ENCODE peak calls at places on chromosomes 7 and 10, in four cellular contexts. M is mucosa of descending colon, N is ovary, F is hepatocyte. U is an unnamed sample.

GRCh38 chr10:120387326-120387725 is 69.7 kb upstream of the PLPP4 start:
- DNase-seq in M (no peak), N (no peak), F (no peak), U (no peak)

GRCh38 chr7:157824011-157824818 is 487.4 kb downstream of the DNAJB6 start:
- DNase-seq in M (no peak), N (no peak), F (no peak), U (peak; percentile 36)

GRCh38 chr10:109932391-109932790 is 9.1 kb upstream of the XPNPEP1 start:
- DNase-seq in M (no peak), N (no peak), F (no peak), U (no peak)

GRCh38 chr10:110420401-110421193 is 77.1 kb upstream of the DUSP5 start:
- DNase-seq in M (peak; percentile 58), N (no peak), F (no peak), U (no peak)

GRCh38 chr7:38975944-38976392 is 1.7 kb upstream of the POU6F2 start:
- DNase-seq in M (no peak), N (peak; percentile 31), F (peak; percentile 23), U (peak; percentile 69)

GRCh38 chr7:99504281-99504602 is 220 bp upstream of the ZKSCAN5 start:
- DNase-seq in M (no peak), N (no peak), F (no peak), U (no peak)

GRCh38 chr7:18663321-18663720 is 167.8 kb downstream of the HDAC9 start:
- DNase-seq in M (no peak), N (no peak), F (no peak), U (no peak)

GRCh38 chr7:76515999-76516443 is 5.7 kb downstream of the UPK3B start:
- DNase-seq in M (peak; percentile 66), N (no peak), F (no peak), U (peak; percentile 89)

GRCh38 chr7:119197172-119197871 is 972.8 kb downstream of the ANKRD7 start:
- DNase-seq in M (no peak), N (no peak), F (no peak), U (no peak)

GRCh38 chr10:43751646-43752045 is 103.0 kb upstream of the ZNF32 start:
- DNase-seq in M (no peak), N (no peak), F (no peak), U (no peak)

GRCh38 chr7:118420888-118421287 is 196.4 kb downstream of the ANKRD7 start:
- DNase-seq in M (no peak), N (no peak), F (no peak), U (no peak)

GRCh38 chr10:119270893-119271361 is 63.6 kb downstream of the GRK5 start:
- DNase-seq in M (peak; percentile 84), N (peak; percentile 79), F (peak; percentile 88), U (peak; percentile 92)

GRCh38 chr7:44117801-44118429 is 5.4 kb downstream of the POLD2 start:
- DNase-seq in M (no peak), N (peak; percentile 35), F (no peak), U (no peak)
- H3K36me3 ChIP-seq in M (no peaks in the 10 kb centered on the region), N (no peaks in the 10 kb centered on the region), F (no peaks in the 10 kb centered on the region), U (no peaks in the 10 kb centered on the region)

GRCh38 chr10:71335173-71335572 is 16.1 kb downstream of the SLC29A3 start:
- DNase-seq in M (no peak), N (no peak), F (no peak), U (no peak)
- H3K4me1 ChIP-seq in M (peaks cover 7% of the 10 kb centered on the region), N (peaks cover 13% of the 10 kb centered on the region), F (peaks cover 54% of the 10 kb centered on the region), U (peaks cover 4% of the 10 kb centered on the region)

GRCh38 chr7:151485006-151485732 is 34.5 kb downstream of the RHEB start:
- DNase-seq in M (peak; percentile 33), N (no peak), F (no peak), U (no peak)
- H3K36me3 ChIP-seq in M (no peaks in the 10 kb centered on the region), N (no peaks in the 10 kb centered on the region), F (no peaks in the 10 kb centered on the region), U (no peaks in the 10 kb centered on the region)

GRCh38 chr7:24827027-24827426 is 69.8 kb upstream of the GSDME start:
- DNase-seq in M (no peak), N (no peak), F (no peak), U (no peak)
- H3K4me1 ChIP-seq in M (peaks cover 13% of the 10 kb centered on the region), N (peaks cover 6% of the 10 kb centered on the region), F (peaks cover 39% of the 10 kb centered on the region), U (peaks cover 14% of the 10 kb centered on the region)

GRCh38 chr10:96227206-96227605 is 44.2 kb downstream of the BLNK start:
- DNase-seq in M (no peak), N (no peak), F (no peak), U (no peak)
- H3K36me3 ChIP-seq in M (no peaks in the 10 kb centered on the region), N (no peaks in the 10 kb centered on the region), F (no peaks in the 10 kb centered on the region), U (no peaks in the 10 kb centered on the region)

GRCh38 chr10:30422981-30423654 is 10.9 kb upstream of the MAP3K8 start:
- DNase-seq in M (peak; percentile 44), N (no peak), F (peak; percentile 83), U (peak; percentile 80)
- H3K4me1 ChIP-seq in M (peaks cover 12% of the 10 kb centered on the region), N (peaks cover 3% of the 10 kb centered on the region), F (peaks cover 20% of the 10 kb centered on the region), U (peaks cover 65% of the 10 kb centered on the region)

DNA sequence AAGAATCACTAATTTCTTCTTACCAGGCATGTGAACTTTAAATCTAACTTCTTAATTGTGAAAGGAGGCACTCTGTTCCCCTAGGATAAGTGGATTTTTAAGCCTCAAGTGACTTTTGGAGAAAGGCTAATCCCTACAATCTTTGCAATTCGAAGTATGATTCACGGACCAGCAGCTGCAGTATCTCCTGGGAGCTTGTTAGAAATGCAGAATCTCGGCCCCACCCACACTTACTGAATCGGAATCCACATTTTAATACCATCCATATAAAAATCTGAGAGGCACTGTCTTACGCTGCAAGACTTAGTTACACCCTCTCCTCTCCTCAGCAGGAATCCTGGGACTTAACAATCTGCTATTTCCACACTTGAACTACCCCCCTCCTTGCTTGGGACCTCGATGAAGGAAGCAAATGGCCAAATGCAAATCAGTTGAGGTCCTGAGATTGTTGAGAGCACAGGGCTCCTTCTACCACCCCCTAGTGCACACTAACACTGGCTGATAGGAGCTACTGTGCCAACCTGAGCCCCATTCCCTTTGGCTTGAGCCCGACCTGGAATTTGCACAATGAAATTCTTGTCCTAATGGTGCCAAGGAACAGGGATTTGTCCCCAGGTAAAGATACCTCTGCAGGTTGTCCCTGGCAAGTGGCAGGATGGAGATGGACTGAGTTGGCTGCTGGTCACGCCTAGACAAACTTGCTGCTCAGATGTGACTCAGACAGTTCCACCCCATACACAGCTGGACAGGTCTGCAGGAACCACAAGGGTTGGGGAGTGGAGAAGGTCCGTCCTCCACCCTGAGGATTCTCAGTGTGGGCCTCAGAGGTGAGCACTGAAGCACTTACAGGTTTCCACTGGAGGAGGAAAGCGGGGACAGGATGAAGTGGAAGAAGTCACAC is 20.8 kb downstream of the ITPRIP start:
- DNase-seq in M (no peak), N (no peak), F (peak; percentile 39), U (no peak)
- H3K36me3 ChIP-seq in M (peaks cover 4% of the 10 kb centered on the region), N (no peaks in the 10 kb centered on the region), F (no peaks in the 10 kb centered on the region), U (peaks cover 40% of the 10 kb centered on the region)

DNA sequence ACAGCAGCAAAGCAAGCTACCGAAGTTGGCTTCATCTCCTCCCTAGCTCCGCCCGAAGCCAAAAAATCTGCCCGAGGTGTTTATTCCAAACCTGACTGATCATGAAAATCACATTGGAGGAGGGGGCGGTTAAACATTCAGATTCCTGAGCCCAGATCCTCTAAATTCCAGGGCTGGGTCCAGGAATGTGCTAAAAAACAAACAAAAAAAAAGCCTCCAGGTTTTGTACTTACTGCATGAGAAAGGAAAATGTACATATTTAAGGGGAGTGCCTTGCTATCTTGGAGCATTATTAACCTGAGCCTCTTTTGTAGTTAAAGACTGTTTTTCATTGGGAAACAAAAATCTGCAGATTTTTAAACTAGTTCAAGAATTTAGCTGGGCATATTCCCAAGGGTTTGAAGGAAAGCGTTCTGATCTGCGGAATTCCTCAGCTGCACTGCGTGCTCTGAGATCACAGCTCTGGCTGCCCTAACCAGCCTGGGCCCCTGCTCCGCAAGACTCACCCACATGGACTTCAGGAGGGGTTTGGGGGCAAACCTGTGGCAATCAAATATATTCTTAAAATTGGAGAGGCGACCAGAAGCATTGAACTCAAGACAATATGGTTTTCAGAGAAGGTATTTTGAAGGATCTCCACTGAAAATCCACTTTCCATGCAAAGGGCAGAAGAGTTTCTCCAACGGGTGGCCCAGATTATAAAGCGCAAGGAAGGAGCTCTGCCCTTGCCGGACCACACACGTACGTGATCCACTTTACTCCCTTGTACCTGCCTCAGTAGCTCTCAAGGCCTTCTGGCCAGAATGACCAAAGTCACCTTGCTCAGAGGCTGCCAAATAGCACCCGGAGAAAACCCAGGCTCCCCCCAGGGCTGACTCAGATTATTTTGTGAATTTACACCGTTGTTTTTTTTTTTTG is 10.0 kb upstream of the TNS3 start:
- DNase-seq in M (no peak), N (no peak), F (peak; percentile 27), U (no peak)
- H3K4me1 ChIP-seq in M (peaks cover 18% of the 10 kb centered on the region), N (peaks cover 3% of the 10 kb centered on the region), F (peaks cover 15% of the 10 kb centered on the region), U (peaks cover 20% of the 10 kb centered on the region)

GRCh38 chr10:101607124-101607523 is 19.0 kb downstream of the DPCD start:
- DNase-seq in M (no peak), N (no peak), F (no peak), U (no peak)

GRCh38 chr10:101611506-101611905 is 23.4 kb downstream of the DPCD start:
- DNase-seq in M (no peak), N (no peak), F (no peak), U (no peak)

GRCh38 chr10:101611096-101611495 is 23.0 kb downstream of the DPCD start:
- DNase-seq in M (no peak), N (no peak), F (no peak), U (no peak)

GRCh38 chr10:101612086-101612485 is 24.0 kb downstream of the DPCD start:
- DNase-seq in M (no peak), N (no peak), F (no peak), U (no peak)

DNA sequence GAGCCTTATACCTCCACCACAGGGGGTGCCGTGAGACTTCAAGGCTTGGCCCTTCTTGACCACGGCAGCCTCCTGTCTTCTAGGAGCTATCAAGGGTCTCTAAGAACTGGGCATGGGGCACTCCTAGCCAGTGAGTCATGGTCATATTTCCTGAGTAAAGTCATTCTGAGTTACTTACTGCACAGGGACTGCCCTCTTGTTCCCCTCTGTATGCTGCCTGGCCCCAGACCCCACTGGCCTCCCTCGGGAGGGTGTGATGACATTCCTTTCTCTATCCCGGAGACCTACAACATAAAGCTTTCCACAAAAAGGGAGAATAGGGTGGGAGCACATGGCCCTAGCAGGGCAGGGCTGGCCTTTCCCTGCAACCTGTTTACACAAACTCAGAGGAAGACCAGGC is 21.4 kb downstream of the DPCD start:
- DNase-seq in M (no peak), N (no peak), F (no peak), U (no peak)
- H3K36me3 ChIP-seq in M (no peaks in the 10 kb centered on the region), N (peaks cover 2% of the 10 kb centered on the region), F (no peaks in the 10 kb centered on the region), U (no peaks in the 10 kb centered on the region)

GRCh38 chr10:77533156-77533886 is 104.3 kb downstream of the KCNMA1 start:
- DNase-seq in M (no peak), N (no peak), F (peak; percentile 46), U (no peak)

GRCh38 chr10:77537051-77537450 is 100.6 kb downstream of the KCNMA1 start:
- DNase-seq in M (no peak), N (no peak), F (no peak), U (no peak)

GRCh38 chr10:77532068-77532467 is 105.5 kb downstream of the KCNMA1 start:
- DNase-seq in M (no peak), N (no peak), F (no peak), U (no peak)

GRCh38 chr10:77531441-77532001 is 106.1 kb downstream of the KCNMA1 start:
- DNase-seq in M (no peak), N (no peak), F (peak; percentile 55), U (peak; percentile 78)

GRCh38 chr10:77533887-77534278 is 103.7 kb downstream of the KCNMA1 start:
- DNase-seq in M (peak; percentile 25), N (no peak), F (no peak), U (no peak)
- H3K4me1 ChIP-seq in M (peaks cover 6% of the 10 kb centered on the region), N (no peaks in the 10 kb centered on the region), F (peaks cover 14% of the 10 kb centered on the region), U (no peaks in the 10 kb centered on the region)

U was measured in left lung.